ENCODE peak calls at places on chromosome X, in nine cellular contexts. L is H54; M is astrocyte of the hippocampus; Y is RPMI8226; P is epithelial cell of esophagus; B is left kidney; Q is HS-5; U is germinal center; G is CD4-positive, alpha-beta T cell. J is an unnamed sample.

GRCh38 chrX:63471004-63471403 is 119.9 kb upstream of the SPIN4 start:
- DNase-seq in L (no peak), M (no peak), Y (no peak), P (no peak), B (no peak), Q (no peak), U (no peak), G (no peak), J (no peak)

GRCh38 chrX:77453190-77453589 is 6.0 kb downstream of the FGF16 start:
- DNase-seq in L (no peak), M (no peak), Y (no peak), P (no peak), B (no peak), Q (no peak), U (no peak), G (no peak), J (no peak)

GRCh38 chrX:71100581-71101505 is 5.2 kb downstream of the FOXO4 start:
- DNase-seq in L (no peak), M (no peak), Y (no peak), P (no peak), B (no peak), Q (no peak), U (no peak), G (no peak), J (no peak)

GRCh38 chrX:13380230-13380629 is 60.4 kb upstream of the ATXN3L start:
- DNase-seq in L (peak; percentile 2), M (no peak), Y (no peak), P (peak; percentile 72), B (no peak), Q (no peak), U (no peak), G (no peak), J (no peak)

GRCh38 chrX:105263171-105263570 is 42.7 kb upstream of the TEX13A start:
- DNase-seq in L (no peak), M (no peak), Y (no peak), P (no peak), B (no peak), Q (no peak), U (no peak), G (no peak), J (no peak)

GRCh38 chrX:41449615-41450014 is 2.5 kb downstream of the NYX start:
- DNase-seq in L (no peak), M (peak; percentile 46), Y (peak; percentile 78), P (no peak), B (peak; percentile 62), Q (no peak), U (peak; percentile 24), G (no peak), J (no peak)

GRCh38 chrX:108699368-108699767 is 37.0 kb downstream of the IRS4 start:
- DNase-seq in L (no peak), M (peak; percentile 24), Y (peak; percentile 17), P (peak; percentile 44), B (peak; percentile 49), Q (no peak), U (no peak), G (no peak), J (no peak)

GRCh38 chrX:69036674-69037573 is 128.3 kb downstream of the PJA1 start:
- DNase-seq in L (no peak), M (no peak), Y (no peak), P (no peak), B (no peak), Q (no peak), U (no peak), G (no peak), J (no peak)

GRCh38 chrX:95675794-95676193 is 1008.8 kb upstream of the DIAPH2 start:
- DNase-seq in L (no peak), M (no peak), Y (no peak), P (peak; percentile 88), B (no peak), Q (no peak), U (no peak), G (no peak), J (no peak)

GRCh38 chrX:77953708-77954107 is 15.7 kb downstream of the PGAM4 start:
- DNase-seq in L (no peak), M (peak; percentile 11), Y (no peak), P (peak; percentile 4), B (no peak), Q (no peak), U (no peak), G (no peak), J (no peak)

GRCh38 chrX:41602946-41603345 is 85.8 kb upstream of the GPR34 start:
- DNase-seq in L (no peak), M (no peak), Y (no peak), P (no peak), B (no peak), Q (no peak), U (no peak), G (no peak), J (no peak)

GRCh38 chrX:23779025-23779424 is 3.9 kb upstream of the SAT1 start:
- DNase-seq in L (no peak), M (peak; percentile 32), Y (no peak), P (peak; percentile 89), B (no peak), Q (peak; percentile 50), U (no peak), G (no peak), J (no peak)

GRCh38 chrX:132615396-132616131 is 126.7 kb upstream of the MBNL3 start:
- DNase-seq in L (peak; percentile 11), M (peak; percentile 29), Y (peak; percentile 56), P (peak; percentile 79), B (peak; percentile 77), Q (no peak), U (peak; percentile 9), G (peak; percentile 15), J (peak; percentile 27)

J was measured in activated T-cell treated with anti-CD3 and anti-CD28 coated beads, Interleukin-2, amount 50 U/mL, for 4 hours.